ENCODE peak calls at places on chromosomes 11 and 22, in five cellular contexts. Y, T, D, G and B are unnamed samples. For H3K9me3, the result is how much of the 10 kb centered on the place peaks cover.

GRCh38 chr22:32328306-32329201 is 29.1 kb upstream of the RFPL3 start:
- DNase-seq in D (no peak), Y (no peak), T (no peak), G (no peak), B (no peak)

GRCh38 chr22:29129644-29130201 is 56.9 kb downstream of the KREMEN1 start:
- DNase-seq in T (no peak), D (no peak), G (no peak), Y (no peak), B (no peak)

GRCh38 chr22:27588273-27588672 is 213.3 kb downstream of the MN1 start:
- DNase-seq in Y (no peak), T (no peak), G (no peak), D (no peak), B (no peak)

GRCh38 chr22:27206747-27207133 is 549.4 kb downstream of the MIAT start:
- DNase-seq in G (no peak), D (no peak), Y (no peak), T (no peak), B (no peak)

GRCh38 chr11:105447936-105448702 is 161.8 kb upstream of the GRIA4 start:
- DNase-seq in T (no peak), D (no peak), G (no peak), Y (no peak), B (no peak)

GRCh38 chr11:96044747-96045146 is 120.8 kb upstream of the MTMR2 start:
- DNase-seq in T (no peak), G (no peak), D (no peak), Y (no peak), B (no peak)

GRCh38 chr22:25404556-25404922 is 159.9 kb upstream of the GRK3 start:
- DNase-seq in T (no peak), D (peak), Y (no peak), G (no peak), B (no peak)

GRCh38 chr11:75768112-75768908 is at the start of gene DGAT2:
- DNase-seq in G (no peak), T (peak), Y (peak), D (peak), B (peak)

GRCh38 chr11:66689661-66690590 is 12.2 kb upstream of the RBM4B start:
- DNase-seq in G (no peak), T (no peak), Y (no peak), D (no peak), B (no peak)

GRCh38 chr11:7672960-7673723 is at the start of gene CYB5R2:
- DNase-seq in T (peak), D (no peak), Y (no peak), G (peak), B (peak)

DNA sequence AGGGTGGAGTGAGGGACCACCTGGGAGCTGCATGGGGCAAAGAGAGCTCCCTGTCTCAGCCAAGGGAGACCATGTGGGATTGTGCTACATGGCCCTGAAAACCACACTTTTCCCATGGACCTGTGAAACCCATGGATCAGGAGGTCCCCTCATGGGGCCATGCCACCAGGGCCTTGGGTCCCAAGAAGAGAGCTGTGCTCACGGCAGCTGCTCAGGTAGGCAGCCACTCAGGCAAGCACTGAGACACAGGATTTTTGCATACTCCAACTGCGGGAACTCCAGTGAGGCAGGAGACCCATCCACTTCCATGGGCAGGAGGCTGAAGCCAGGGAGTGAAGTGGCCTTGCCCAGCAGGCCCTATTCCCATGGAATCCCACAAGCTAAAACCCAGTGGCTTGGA is 190.0 kb downstream of the KCNA4 start:
- DNase-seq in Y (no peak), G (no peak), T (no peak), D (no peak), B (no peak)
- H3K9me3 ChIP-seq in Y (under half), G (under half), T (under half), D (under half), B (under half)

GRCh38 chr11:34707462-34707840 is 86.6 kb downstream of the EHF start:
- DNase-seq in G (no peak), D (no peak), T (no peak), Y (no peak), B (no peak)

GRCh38 chr11:34706709-34707461 is 86.0 kb downstream of the EHF start:
- DNase-seq in Y (no peak), T (no peak), G (no peak), D (no peak), B (no peak)
- H3K9me3 ChIP-seq in Y (under half), T (under half), G (under half), D (under half), B (under half)

GRCh38 chr22:47423861-47424820 is 661.7 kb downstream of the TBC1D22A start:
- DNase-seq in Y (no peak), G (no peak), D (no peak), T (no peak), B (no peak)
- H3K9me3 ChIP-seq in Y (under half), G (under half), D (under half), T (under half), B (under half)

DNA sequence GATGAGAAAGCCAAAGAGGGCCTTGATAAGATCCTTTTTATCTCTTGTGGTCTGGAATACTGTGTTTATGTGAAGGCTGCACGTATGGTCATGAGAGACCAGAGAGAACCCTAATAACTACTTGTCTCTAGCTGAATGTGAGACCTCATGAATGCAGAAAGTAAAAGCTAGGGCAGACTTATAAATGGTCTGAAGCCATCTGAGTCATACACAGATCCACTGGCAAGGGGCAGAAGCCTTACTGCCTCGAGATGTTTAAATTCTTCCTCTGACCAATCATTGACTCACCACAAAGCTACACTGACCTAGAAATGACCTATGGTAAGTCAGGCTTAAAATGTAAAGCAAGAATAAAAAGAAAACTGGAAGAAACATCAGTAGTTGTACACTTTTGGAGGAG is 22.7 kb upstream of the OR4B1 start:
- DNase-seq in D (no peak), G (no peak), T (no peak), Y (no peak), B (no peak)
- H3K9me3 ChIP-seq in D (under half), G (under half), T (under half), Y (under half), B (under half)

DNA sequence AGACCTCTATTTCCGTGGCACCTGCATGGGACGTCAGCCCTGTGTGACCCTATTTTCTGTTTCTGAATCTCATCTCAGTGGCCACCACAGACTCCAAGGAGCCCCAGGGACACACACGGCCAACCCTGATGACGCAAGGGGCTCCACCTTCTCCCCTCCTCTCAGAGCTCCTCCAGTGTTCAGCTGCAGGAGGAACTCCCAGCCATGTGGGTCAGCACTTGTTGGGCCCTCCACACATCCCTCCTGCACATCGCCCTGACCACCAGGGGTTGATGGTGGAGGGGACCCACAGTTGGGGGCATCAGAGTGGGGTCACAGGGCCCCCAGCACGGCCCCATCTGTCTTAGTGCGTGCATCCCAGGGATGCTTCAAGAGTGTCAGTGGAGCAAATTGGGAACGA is 499.6 kb downstream of the BRD1 start:
- DNase-seq in G (no peak), Y (no peak), T (no peak), D (no peak), B (no peak)
- H3K9me3 ChIP-seq in G (under half), Y (under half), T (under half), D (under half), B (under half)